ENCODE peak calls at places on chromosomes 11 and 22, in ten cellular contexts. One of them, this sample, is unnamed.

GRCh38 chr11:83680351-83680750 is 394.2 kb upstream of the CCDC90B start:
- DNase-seq in HL-60: no peak
- DNase-seq in Panc1: no peak
- DNase-seq in prostate gland: no peak
- DNase-seq in K562: no peak
- DNase-seq in HCT116: no peak
- DNase-seq in transverse colon: no peak
- DNase-seq in sigmoid colon: no peak
- DNase-seq in stomach: no peak
- DNase-seq in H1: no peak
- DNase-seq in this sample: no peak

GRCh38 chr11:64763804-64764611 is 4.2 kb upstream of the PYGM start:
- DNase-seq in Panc1: no peak
- DNase-seq in sigmoid colon: no peak
- DNase-seq in prostate gland: no peak
- DNase-seq in HCT116: no peak
- DNase-seq in HL-60: no peak
- DNase-seq in H1: no peak
- DNase-seq in K562: no peak
- DNase-seq in stomach: peak; percentile 25
- DNase-seq in transverse colon: no peak
- DNase-seq in this sample: peak; percentile 88

GRCh38 chr11:92455221-92455790 is 230.7 kb downstream of the FAT3 start:
- DNase-seq in prostate gland: no peak
- DNase-seq in Panc1: no peak
- DNase-seq in K562: no peak
- DNase-seq in HCT116: no peak
- DNase-seq in stomach: no peak
- DNase-seq in sigmoid colon: no peak
- DNase-seq in H1: no peak
- DNase-seq in HL-60: no peak
- DNase-seq in transverse colon: no peak
- DNase-seq in this sample: no peak

GRCh38 chr11:74162688-74163467 is 7.9 kb downstream of the C2CD3 start:
- DNase-seq in K562: no peak
- DNase-seq in HCT116: no peak
- DNase-seq in Panc1: no peak
- DNase-seq in stomach: no peak
- DNase-seq in HL-60: no peak
- DNase-seq in prostate gland: no peak
- DNase-seq in transverse colon: no peak
- DNase-seq in sigmoid colon: no peak
- DNase-seq in H1: no peak
- DNase-seq in this sample: no peak

GRCh38 chr11:76654980-76655379 is 15.6 kb downstream of the LRRC32 start:
- DNase-seq in transverse colon: no peak
- DNase-seq in stomach: no peak
- DNase-seq in HL-60: no peak
- DNase-seq in H1: no peak
- DNase-seq in HCT116: no peak
- DNase-seq in Panc1: no peak
- DNase-seq in prostate gland: no peak
- DNase-seq in K562: peak; percentile 39
- DNase-seq in sigmoid colon: peak; percentile 53
- DNase-seq in this sample: no peak

GRCh38 chr11:5123802-5124521 is 14.2 kb downstream of the OR52A5 start:
- DNase-seq in prostate gland: peak; percentile 37
- DNase-seq in HL-60: peak; percentile 13
- DNase-seq in Panc1: peak; percentile 66
- DNase-seq in sigmoid colon: no peak
- DNase-seq in HCT116: peak; percentile 56
- DNase-seq in K562: peak; percentile 72
- DNase-seq in H1: peak; percentile 44
- DNase-seq in transverse colon: peak; percentile 48
- DNase-seq in stomach: peak; percentile 58
- DNase-seq in this sample: no peak

GRCh38 chr22:21945453-21946261 is 7.0 kb downstream of the PPM1F start:
- DNase-seq in H1: no peak
- DNase-seq in prostate gland: no peak
- DNase-seq in HL-60: no peak
- DNase-seq in transverse colon: no peak
- DNase-seq in K562: no peak
- DNase-seq in stomach: no peak
- DNase-seq in HCT116: no peak
- DNase-seq in Panc1: no peak
- DNase-seq in sigmoid colon: no peak
- DNase-seq in this sample: peak; percentile 66

GRCh38 chr11:128841461-128842072 is 25.5 kb downstream of the KCNJ1 start:
- DNase-seq in sigmoid colon: no peak
- DNase-seq in stomach: no peak
- DNase-seq in prostate gland: no peak
- DNase-seq in HCT116: no peak
- DNase-seq in K562: no peak
- DNase-seq in Panc1: no peak
- DNase-seq in HL-60: no peak
- DNase-seq in H1: no peak
- DNase-seq in transverse colon: no peak
- DNase-seq in this sample: no peak

DNA sequence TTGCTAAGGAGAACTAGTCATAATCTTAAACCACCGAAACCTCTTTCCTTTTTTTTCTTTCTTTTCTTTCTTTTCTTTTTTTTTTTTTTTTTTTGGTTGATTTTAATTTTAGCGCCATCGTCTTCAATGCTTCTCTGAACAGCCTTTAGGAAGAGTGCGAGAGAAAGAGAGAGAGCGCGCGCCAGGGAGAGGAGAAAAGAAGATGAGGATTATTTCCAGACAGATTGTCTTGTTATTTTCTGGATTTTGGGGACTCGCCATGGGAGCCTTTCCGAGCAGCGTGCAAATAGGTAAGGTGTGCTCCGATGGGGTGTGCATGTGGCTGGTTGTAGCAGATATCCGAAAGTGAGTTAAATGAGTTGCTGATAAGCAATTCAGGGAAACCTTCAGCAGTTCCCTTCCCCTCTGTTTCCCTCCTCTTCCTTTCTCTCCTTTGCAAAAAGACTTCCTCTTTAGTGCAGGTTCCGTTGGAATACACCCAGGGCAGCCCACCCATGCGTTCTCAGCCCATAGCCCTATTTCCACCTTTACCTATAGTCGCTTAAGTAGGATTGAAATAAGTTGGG is 1.0 kb downstream of the GRIA4 start:
- DNase-seq in stomach: no peak
- DNase-seq in Panc1: no peak
- DNase-seq in sigmoid colon: no peak
- DNase-seq in HL-60: no peak
- DNase-seq in prostate gland: no peak
- DNase-seq in transverse colon: no peak
- DNase-seq in K562: no peak
- DNase-seq in HCT116: no peak
- DNase-seq in H1: no peak
- DNase-seq in this sample: no peak
- H3K4me3 ChIP-seq in stomach: peak overlapping the region; percentile 37
- H3K4me3 ChIP-seq in Panc1: peak overlapping the region; percentile 32
- H3K4me3 ChIP-seq in sigmoid colon: peak overlapping the region; percentile 41
- H3K4me3 ChIP-seq in HL-60: no peak overlapping the region
- H3K4me3 ChIP-seq in prostate gland: no peak overlapping the region
- H3K4me3 ChIP-seq in transverse colon: peak overlapping the region; percentile 7
- H3K4me3 ChIP-seq in K562: no peak overlapping the region
- H3K4me3 ChIP-seq in HCT116: no peak overlapping the region
- H3K4me3 ChIP-seq in H1: peak overlapping the region; percentile 85
- H3K4me3 ChIP-seq in this sample: peak overlapping the region; percentile 32

GRCh38 chr22:40279017-40279416 is 67.3 kb upstream of the ADSL start:
- DNase-seq in HL-60: no peak
- DNase-seq in Panc1: no peak
- DNase-seq in stomach: no peak
- DNase-seq in sigmoid colon: no peak
- DNase-seq in prostate gland: no peak
- DNase-seq in K562: no peak
- DNase-seq in H1: no peak
- DNase-seq in HCT116: no peak
- DNase-seq in transverse colon: no peak
- DNase-seq in this sample: no peak

GRCh38 chr22:40281717-40282116 is 64.6 kb upstream of the ADSL start:
- DNase-seq in stomach: no peak
- DNase-seq in Panc1: no peak
- DNase-seq in sigmoid colon: no peak
- DNase-seq in H1: no peak
- DNase-seq in HL-60: no peak
- DNase-seq in HCT116: no peak
- DNase-seq in transverse colon: no peak
- DNase-seq in K562: no peak
- DNase-seq in prostate gland: peak; percentile 63
- DNase-seq in this sample: no peak

GRCh38 chr22:40271440-40271839 is 74.9 kb upstream of the ADSL start:
- DNase-seq in Panc1: no peak
- DNase-seq in transverse colon: no peak
- DNase-seq in H1: no peak
- DNase-seq in stomach: no peak
- DNase-seq in HCT116: no peak
- DNase-seq in K562: no peak
- DNase-seq in prostate gland: no peak
- DNase-seq in sigmoid colon: no peak
- DNase-seq in HL-60: no peak
- DNase-seq in this sample: no peak

GRCh38 chr22:40273319-40273718 is 73.0 kb upstream of the ADSL start:
- DNase-seq in stomach: no peak
- DNase-seq in K562: no peak
- DNase-seq in HL-60: no peak
- DNase-seq in sigmoid colon: no peak
- DNase-seq in Panc1: no peak
- DNase-seq in transverse colon: no peak
- DNase-seq in prostate gland: no peak
- DNase-seq in HCT116: no peak
- DNase-seq in H1: no peak
- DNase-seq in this sample: no peak

DNA sequence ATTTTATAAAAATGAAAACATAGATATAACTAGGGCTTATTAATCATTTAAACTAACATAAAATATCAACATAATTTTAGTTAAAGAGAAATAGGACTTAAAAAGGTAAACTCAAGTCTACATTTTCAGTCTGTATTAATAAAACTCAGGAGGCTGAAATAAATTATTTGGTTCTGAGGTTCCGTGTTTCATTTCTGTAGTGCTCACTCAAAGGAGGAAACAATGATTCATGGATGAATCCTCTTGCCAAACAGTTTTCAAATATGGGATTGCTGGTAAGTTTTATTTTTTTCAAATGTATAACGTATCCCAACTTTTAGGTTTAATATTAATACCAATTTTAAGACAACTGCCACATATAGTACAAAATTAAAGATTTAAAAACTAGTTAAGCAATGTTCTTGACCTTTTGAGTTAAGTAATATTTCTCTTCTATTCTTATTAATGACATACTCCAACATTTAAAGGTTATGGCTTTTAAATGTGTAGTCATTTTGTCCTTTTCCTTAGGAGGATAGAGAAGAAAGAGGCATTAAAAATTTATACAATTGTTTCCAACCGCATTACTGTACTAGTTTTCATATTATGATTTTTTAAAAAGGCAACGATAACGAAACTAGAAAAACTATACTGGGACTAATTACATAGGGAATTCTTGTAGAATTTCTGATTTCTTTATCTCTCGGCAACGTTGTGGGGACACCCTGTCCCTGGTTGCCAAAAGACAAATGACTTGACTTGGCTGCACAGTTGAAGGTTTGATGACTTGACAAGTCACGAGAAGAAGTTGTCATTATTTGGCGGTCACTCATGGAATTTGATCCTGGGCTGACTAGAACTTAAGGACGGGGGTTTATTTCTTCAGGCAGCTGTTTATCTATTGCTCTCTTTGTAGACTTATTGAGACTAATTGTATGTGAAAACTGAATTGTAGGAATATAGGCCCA is 69.2 kb upstream of the ADSL start:
- DNase-seq in stomach: no peak
- DNase-seq in sigmoid colon: no peak
- DNase-seq in Panc1: no peak
- DNase-seq in H1: no peak
- DNase-seq in HL-60: no peak
- DNase-seq in K562: no peak
- DNase-seq in prostate gland: no peak
- DNase-seq in transverse colon: no peak
- DNase-seq in HCT116: no peak
- DNase-seq in this sample: no peak
- TF ChIP-seq POLR2AphosphoS5 in stomach: no peak
- TF ChIP-seq POLR2AphosphoS5 in sigmoid colon: no peak
- TF ChIP-seq POLR2AphosphoS5 in Panc1: no peak
- TF ChIP-seq POLR2AphosphoS5 in H1: no peak
- TF ChIP-seq POLR2AphosphoS5 in HL-60: no peak
- TF ChIP-seq POLR2AphosphoS5 in K562: no peak
- TF ChIP-seq POLR2AphosphoS5 in prostate gland: peak; percentile 19
- TF ChIP-seq POLR2AphosphoS5 in transverse colon: no peak
- TF ChIP-seq POLR2AphosphoS5 in HCT116: no peak
- TF ChIP-seq POLR2AphosphoS5 in this sample: no peak

GRCh38 chr11:125942771-125943428 is 2.9 kb upstream of the VSIG10L2 start:
- DNase-seq in stomach: peak; percentile 16
- DNase-seq in prostate gland: no peak
- DNase-seq in sigmoid colon: no peak
- DNase-seq in HL-60: no peak
- DNase-seq in transverse colon: no peak
- DNase-seq in H1: no peak
- DNase-seq in HCT116: no peak
- DNase-seq in Panc1: no peak
- DNase-seq in K562: no peak
- DNase-seq in this sample: no peak
- H3K4me3 ChIP-seq in stomach: no peak overlapping the region
- H3K4me3 ChIP-seq in prostate gland: no peak overlapping the region
- H3K4me3 ChIP-seq in sigmoid colon: no peak overlapping the region
- H3K4me3 ChIP-seq in HL-60: no peak overlapping the region
- H3K4me3 ChIP-seq in transverse colon: no peak overlapping the region
- H3K4me3 ChIP-seq in H1: no peak overlapping the region
- H3K4me3 ChIP-seq in HCT116: no peak overlapping the region
- H3K4me3 ChIP-seq in Panc1: no peak overlapping the region
- H3K4me3 ChIP-seq in K562: no peak overlapping the region
- H3K4me3 ChIP-seq in this sample: no peak overlapping the region

DNA sequence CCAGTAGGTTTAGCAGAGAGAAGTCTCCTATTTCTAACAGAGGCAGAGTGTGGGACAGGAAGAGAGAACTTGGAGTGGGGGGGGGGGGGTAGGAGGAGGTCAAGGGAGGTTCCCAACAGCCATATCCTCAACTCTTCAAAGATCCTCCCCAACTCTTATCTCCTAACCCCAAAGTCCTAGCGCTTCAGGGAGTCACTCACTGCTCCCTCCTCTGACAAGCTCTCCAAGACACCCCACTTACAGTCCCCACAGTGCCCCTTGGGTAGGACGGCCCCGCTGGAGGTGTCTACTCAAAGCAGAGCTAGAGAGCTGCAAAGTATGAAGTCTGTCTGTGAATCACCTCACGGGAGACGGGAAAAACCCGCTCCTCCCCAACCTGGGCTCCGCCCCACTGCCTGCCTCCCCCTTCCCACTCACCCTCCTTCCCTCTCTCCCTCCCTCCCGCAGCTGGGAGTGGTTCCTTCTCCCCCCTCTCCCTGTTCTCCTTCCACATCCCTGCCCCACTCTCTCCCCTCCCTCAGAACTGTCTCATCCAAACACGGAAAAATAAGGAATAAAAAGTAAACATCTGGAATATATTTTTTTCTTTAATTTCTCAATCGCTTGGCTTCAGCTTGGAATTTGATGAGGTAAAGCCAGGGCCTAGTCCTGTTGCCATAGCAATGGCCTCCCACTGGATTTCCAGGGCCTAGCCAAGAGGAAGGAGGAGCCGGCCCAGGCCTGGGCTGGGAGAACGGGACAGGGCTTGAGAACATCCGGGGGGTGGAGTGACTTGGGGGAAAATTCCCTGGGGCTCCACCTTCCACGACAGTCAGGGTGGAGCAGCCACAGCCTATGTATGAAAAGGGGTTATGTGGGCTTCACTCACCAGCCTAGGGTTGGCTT is 2.5 kb downstream of the TNKS1BP1 start:
- DNase-seq in K562: peak; percentile 72
- DNase-seq in Panc1: no peak
- DNase-seq in HL-60: no peak
- DNase-seq in HCT116: peak; percentile 77
- DNase-seq in prostate gland: peak; percentile 94
- DNase-seq in sigmoid colon: peak; percentile 97
- DNase-seq in H1: no peak
- DNase-seq in transverse colon: peak; percentile 90
- DNase-seq in stomach: peak; percentile 88
- DNase-seq in this sample: no peak
- TF ChIP-seq POLR2AphosphoS5 in K562: peak; percentile 51
- TF ChIP-seq POLR2AphosphoS5 in Panc1: no peak
- TF ChIP-seq POLR2AphosphoS5 in HL-60: no peak
- TF ChIP-seq POLR2AphosphoS5 in HCT116: no peak
- TF ChIP-seq POLR2AphosphoS5 in prostate gland: peak; percentile 80
- TF ChIP-seq POLR2AphosphoS5 in sigmoid colon: peak; percentile 51
- TF ChIP-seq POLR2AphosphoS5 in H1: peak; percentile 16
- TF ChIP-seq POLR2AphosphoS5 in transverse colon: peak; percentile 80
- TF ChIP-seq POLR2AphosphoS5 in stomach: peak; percentile 42
- TF ChIP-seq POLR2AphosphoS5 in this sample: no peak

This sample was measured in spleen.